ENCODE peak calls at places on chromosomes 16 and 17, in ten cellular contexts. One of them, this sample, is unnamed. For H3K4me1, the result is how much of the 10 kb centered on the place peaks cover.

GRCh38 chr16:19698480-19699465 is 19.3 kb downstream of the KNOP1 start:
- DNase-seq in neuronal stem cell: no peak
- DNase-seq in Peyer's patch: no peak
- DNase-seq in left ventricle myocardium inferior: no peak
- DNase-seq in SK-N-SH: no peak
- DNase-seq in ovary: no peak
- DNase-seq in CD8-positive, alpha-beta memory T cell: no peak
- DNase-seq in heart right ventricle: no peak
- DNase-seq in tibial nerve: peak
- DNase-seq in effector memory CD4-positive, alpha-beta T cell: no peak
- DNase-seq in this sample: peak

GRCh38 chr16:25163683-25164082 is 52.1 kb downstream of the LCMT1 start:
- DNase-seq in neuronal stem cell: no peak
- DNase-seq in Peyer's patch: no peak
- DNase-seq in left ventricle myocardium inferior: no peak
- DNase-seq in SK-N-SH: no peak
- DNase-seq in ovary: no peak
- DNase-seq in CD8-positive, alpha-beta memory T cell: no peak
- DNase-seq in heart right ventricle: no peak
- DNase-seq in tibial nerve: no peak
- DNase-seq in effector memory CD4-positive, alpha-beta T cell: no peak
- DNase-seq in this sample: no peak

GRCh38 chr16:55292491-55292890 is 31.5 kb upstream of the IRX6 start:
- DNase-seq in neuronal stem cell: no peak
- DNase-seq in Peyer's patch: no peak
- DNase-seq in left ventricle myocardium inferior: no peak
- DNase-seq in SK-N-SH: no peak
- DNase-seq in ovary: no peak
- DNase-seq in CD8-positive, alpha-beta memory T cell: no peak
- DNase-seq in heart right ventricle: no peak
- DNase-seq in tibial nerve: no peak
- DNase-seq in effector memory CD4-positive, alpha-beta T cell: no peak
- DNase-seq in this sample: no peak

GRCh38 chr16:10856042-10856441 is 21.0 kb upstream of the CIITA start:
- DNase-seq in neuronal stem cell: no peak
- DNase-seq in Peyer's patch: no peak
- DNase-seq in left ventricle myocardium inferior: no peak
- DNase-seq in SK-N-SH: no peak
- DNase-seq in ovary: no peak
- DNase-seq in CD8-positive, alpha-beta memory T cell: no peak
- DNase-seq in heart right ventricle: no peak
- DNase-seq in tibial nerve: no peak
- DNase-seq in effector memory CD4-positive, alpha-beta T cell: no peak
- DNase-seq in this sample: no peak

GRCh38 chr16:71436473-71436872 is 5.4 kb downstream of the TLE7 start:
- DNase-seq in neuronal stem cell: no peak
- DNase-seq in Peyer's patch: no peak
- DNase-seq in left ventricle myocardium inferior: no peak
- DNase-seq in SK-N-SH: no peak
- DNase-seq in ovary: no peak
- DNase-seq in CD8-positive, alpha-beta memory T cell: no peak
- DNase-seq in heart right ventricle: no peak
- DNase-seq in tibial nerve: no peak
- DNase-seq in effector memory CD4-positive, alpha-beta T cell: no peak
- DNase-seq in this sample: no peak

GRCh38 chr16:53517851-53518250 is 14.8 kb upstream of the AKTIP start:
- DNase-seq in neuronal stem cell: no peak
- DNase-seq in Peyer's patch: no peak
- DNase-seq in left ventricle myocardium inferior: no peak
- DNase-seq in SK-N-SH: no peak
- DNase-seq in ovary: no peak
- DNase-seq in CD8-positive, alpha-beta memory T cell: no peak
- DNase-seq in heart right ventricle: no peak
- DNase-seq in tibial nerve: no peak
- DNase-seq in effector memory CD4-positive, alpha-beta T cell: no peak
- DNase-seq in this sample: no peak

GRCh38 chr16:75750516-75750915 is 24.2 kb upstream of the CPHXL start:
- DNase-seq in neuronal stem cell: no peak
- DNase-seq in Peyer's patch: no peak
- DNase-seq in left ventricle myocardium inferior: no peak
- DNase-seq in SK-N-SH: no peak
- DNase-seq in ovary: no peak
- DNase-seq in CD8-positive, alpha-beta memory T cell: no peak
- DNase-seq in heart right ventricle: no peak
- DNase-seq in tibial nerve: no peak
- DNase-seq in effector memory CD4-positive, alpha-beta T cell: no peak
- DNase-seq in this sample: no peak

GRCh38 chr17:39916918-39917317 is 1.5 kb downstream of the GSDMB start:
- DNase-seq in neuronal stem cell: no peak
- DNase-seq in Peyer's patch: no peak
- DNase-seq in left ventricle myocardium inferior: no peak
- DNase-seq in SK-N-SH: no peak
- DNase-seq in ovary: no peak
- DNase-seq in CD8-positive, alpha-beta memory T cell: no peak
- DNase-seq in heart right ventricle: no peak
- DNase-seq in tibial nerve: no peak
- DNase-seq in effector memory CD4-positive, alpha-beta T cell: no peak
- DNase-seq in this sample: no peak

GRCh38 chr17:75078097-75079022 is 9.4 kb upstream of the SLC16A5 start:
- DNase-seq in neuronal stem cell: no peak
- DNase-seq in Peyer's patch: no peak
- DNase-seq in left ventricle myocardium inferior: no peak
- DNase-seq in SK-N-SH: no peak
- DNase-seq in ovary: no peak
- DNase-seq in CD8-positive, alpha-beta memory T cell: no peak
- DNase-seq in heart right ventricle: no peak
- DNase-seq in tibial nerve: no peak
- DNase-seq in effector memory CD4-positive, alpha-beta T cell: no peak
- DNase-seq in this sample: peak
- H3K4me3 ChIP-seq in neuronal stem cell: no peak
- H3K4me3 ChIP-seq in Peyer's patch: peak
- H3K4me3 ChIP-seq in left ventricle myocardium inferior: peak
- H3K4me3 ChIP-seq in SK-N-SH: no peak
- H3K4me3 ChIP-seq in ovary: no peak
- H3K4me3 ChIP-seq in CD8-positive, alpha-beta memory T cell: peak
- H3K4me3 ChIP-seq in heart right ventricle: peak
- H3K4me3 ChIP-seq in tibial nerve: no peak
- H3K4me3 ChIP-seq in effector memory CD4-positive, alpha-beta T cell: no peak
- H3K4me3 ChIP-seq in this sample: no peak

DNA sequence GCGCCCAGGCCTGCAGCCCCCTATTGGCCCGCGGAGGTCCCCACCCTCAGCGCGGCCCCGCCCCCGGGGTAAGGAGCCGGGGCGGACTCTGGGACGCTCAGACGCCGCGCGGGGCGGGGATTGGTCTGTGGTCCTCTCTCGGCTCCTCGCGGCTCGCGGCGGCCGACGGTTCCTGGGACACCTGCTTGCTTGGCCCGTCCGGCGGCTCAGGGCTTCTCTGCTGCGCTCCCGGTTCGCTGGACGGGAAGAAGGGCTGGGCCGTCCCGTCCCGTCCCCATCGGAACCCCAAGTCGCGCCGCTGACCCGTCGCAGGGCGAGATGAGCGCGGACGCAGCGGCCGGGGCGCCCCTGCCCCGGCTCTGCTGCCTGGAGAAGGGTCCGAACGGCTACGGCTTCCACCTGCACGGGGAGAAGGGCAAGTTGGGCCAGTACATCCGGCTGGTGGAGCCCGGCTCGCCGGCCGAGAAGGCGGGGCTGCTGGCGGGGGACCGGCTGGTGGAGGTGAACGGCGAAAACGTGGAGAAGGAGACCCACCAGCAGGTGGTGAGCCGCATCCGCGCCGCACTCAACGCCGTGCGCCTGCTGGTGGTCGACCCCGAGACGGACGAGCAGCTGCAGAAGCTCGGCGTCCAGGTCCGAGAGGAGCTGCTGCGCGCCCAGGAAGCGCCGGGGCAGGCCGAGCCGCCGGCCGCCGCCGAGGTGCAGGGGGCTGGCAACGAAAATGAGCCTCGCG is at the start of gene NHERF1:
- DNase-seq in neuronal stem cell: peak
- DNase-seq in Peyer's patch: peak
- DNase-seq in left ventricle myocardium inferior: peak
- DNase-seq in SK-N-SH: peak
- DNase-seq in ovary: peak
- DNase-seq in CD8-positive, alpha-beta memory T cell: peak
- DNase-seq in heart right ventricle: peak
- DNase-seq in tibial nerve: peak
- DNase-seq in effector memory CD4-positive, alpha-beta T cell: peak
- DNase-seq in this sample: peak
- H3K4me1 ChIP-seq in neuronal stem cell: under half
- H3K4me1 ChIP-seq in Peyer's patch: under half
- H3K4me1 ChIP-seq in left ventricle myocardium inferior: half or more
- H3K4me1 ChIP-seq in SK-N-SH: under half
- H3K4me1 ChIP-seq in ovary: under half
- H3K4me1 ChIP-seq in CD8-positive, alpha-beta memory T cell: half or more
- H3K4me1 ChIP-seq in heart right ventricle: under half
- H3K4me1 ChIP-seq in tibial nerve: half or more
- H3K4me1 ChIP-seq in effector memory CD4-positive, alpha-beta T cell: half or more
- H3K4me1 ChIP-seq in this sample: under half

GRCh38 chr16:46743232-46743719 is 4.9 kb downstream of the MYLK3 start:
- DNase-seq in neuronal stem cell: no peak
- DNase-seq in Peyer's patch: peak
- DNase-seq in left ventricle myocardium inferior: peak
- DNase-seq in SK-N-SH: peak
- DNase-seq in ovary: no peak
- DNase-seq in CD8-positive, alpha-beta memory T cell: no peak
- DNase-seq in heart right ventricle: peak
- DNase-seq in tibial nerve: peak
- DNase-seq in effector memory CD4-positive, alpha-beta T cell: no peak
- DNase-seq in this sample: peak
- H3K4me3 ChIP-seq in neuronal stem cell: no peak
- H3K4me3 ChIP-seq in Peyer's patch: no peak
- H3K4me3 ChIP-seq in left ventricle myocardium inferior: peak
- H3K4me3 ChIP-seq in SK-N-SH: no peak
- H3K4me3 ChIP-seq in ovary: no peak
- H3K4me3 ChIP-seq in CD8-positive, alpha-beta memory T cell: no peak
- H3K4me3 ChIP-seq in heart right ventricle: peak
- H3K4me3 ChIP-seq in tibial nerve: no peak
- H3K4me3 ChIP-seq in effector memory CD4-positive, alpha-beta T cell: no peak
- H3K4me3 ChIP-seq in this sample: no peak

GRCh38 chr16:8943001-8943763 is 20.5 kb downstream of the USP7 start:
- DNase-seq in neuronal stem cell: no peak
- DNase-seq in Peyer's patch: no peak
- DNase-seq in left ventricle myocardium inferior: no peak
- DNase-seq in SK-N-SH: no peak
- DNase-seq in ovary: no peak
- DNase-seq in CD8-positive, alpha-beta memory T cell: no peak
- DNase-seq in heart right ventricle: no peak
- DNase-seq in tibial nerve: no peak
- DNase-seq in effector memory CD4-positive, alpha-beta T cell: no peak
- DNase-seq in this sample: no peak

GRCh38 chr16:8946544-8946943 is 17.2 kb downstream of the USP7 start:
- DNase-seq in neuronal stem cell: no peak
- DNase-seq in Peyer's patch: no peak
- DNase-seq in left ventricle myocardium inferior: no peak
- DNase-seq in SK-N-SH: no peak
- DNase-seq in ovary: no peak
- DNase-seq in CD8-positive, alpha-beta memory T cell: no peak
- DNase-seq in heart right ventricle: no peak
- DNase-seq in tibial nerve: no peak
- DNase-seq in effector memory CD4-positive, alpha-beta T cell: no peak
- DNase-seq in this sample: no peak

GRCh38 chr16:8941718-8942344 is 21.9 kb downstream of the USP7 start:
- DNase-seq in neuronal stem cell: no peak
- DNase-seq in Peyer's patch: no peak
- DNase-seq in left ventricle myocardium inferior: no peak
- DNase-seq in SK-N-SH: no peak
- DNase-seq in ovary: no peak
- DNase-seq in CD8-positive, alpha-beta memory T cell: no peak
- DNase-seq in heart right ventricle: no peak
- DNase-seq in tibial nerve: no peak
- DNase-seq in effector memory CD4-positive, alpha-beta T cell: no peak
- DNase-seq in this sample: no peak

GRCh38 chr16:8945626-8946296 is 17.9 kb downstream of the USP7 start:
- DNase-seq in neuronal stem cell: no peak
- DNase-seq in Peyer's patch: no peak
- DNase-seq in left ventricle myocardium inferior: no peak
- DNase-seq in SK-N-SH: no peak
- DNase-seq in ovary: no peak
- DNase-seq in CD8-positive, alpha-beta memory T cell: no peak
- DNase-seq in heart right ventricle: no peak
- DNase-seq in tibial nerve: no peak
- DNase-seq in effector memory CD4-positive, alpha-beta T cell: no peak
- DNase-seq in this sample: no peak

DNA sequence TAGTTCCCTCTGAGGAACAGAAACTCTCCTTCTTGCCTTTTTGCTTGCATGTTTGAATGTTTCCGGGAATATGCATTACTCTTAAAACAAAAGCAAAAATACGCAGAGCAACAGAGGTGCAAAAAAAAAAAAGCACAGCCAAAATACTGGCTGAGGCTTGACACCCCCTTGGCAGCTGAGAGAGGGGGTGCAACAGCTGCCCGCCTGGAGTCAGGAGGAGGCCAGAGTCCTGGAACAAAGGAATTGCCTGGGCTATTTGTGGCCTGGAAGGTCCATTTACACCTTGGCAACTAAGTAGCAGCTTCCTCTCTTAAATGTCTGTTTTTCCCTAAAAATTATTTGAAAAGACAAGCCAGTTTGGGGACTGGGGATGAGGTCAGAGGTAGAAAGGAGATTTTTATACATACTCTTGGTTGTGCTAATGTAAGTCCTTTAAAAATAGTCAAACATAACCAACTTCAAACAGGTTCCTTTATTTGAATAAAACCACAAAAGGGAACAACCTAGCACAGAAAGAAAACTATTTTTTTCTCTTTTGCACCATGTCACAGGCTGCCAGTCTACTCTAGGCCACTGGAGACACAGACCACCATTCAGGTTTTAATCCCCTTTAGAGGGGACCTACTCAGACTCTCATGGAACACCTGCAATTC is 19.5 kb downstream of the USP7 start:
- DNase-seq in neuronal stem cell: no peak
- DNase-seq in Peyer's patch: no peak
- DNase-seq in left ventricle myocardium inferior: no peak
- DNase-seq in SK-N-SH: no peak
- DNase-seq in ovary: no peak
- DNase-seq in CD8-positive, alpha-beta memory T cell: no peak
- DNase-seq in heart right ventricle: no peak
- DNase-seq in tibial nerve: no peak
- DNase-seq in effector memory CD4-positive, alpha-beta T cell: no peak
- DNase-seq in this sample: no peak
- H3K4me1 ChIP-seq in neuronal stem cell: under half
- H3K4me1 ChIP-seq in Peyer's patch: under half
- H3K4me1 ChIP-seq in left ventricle myocardium inferior: half or more
- H3K4me1 ChIP-seq in SK-N-SH: under half
- H3K4me1 ChIP-seq in ovary: under half
- H3K4me1 ChIP-seq in CD8-positive, alpha-beta memory T cell: half or more
- H3K4me1 ChIP-seq in heart right ventricle: under half
- H3K4me1 ChIP-seq in tibial nerve: half or more
- H3K4me1 ChIP-seq in effector memory CD4-positive, alpha-beta T cell: half or more
- H3K4me1 ChIP-seq in this sample: under half

This sample was measured in cardiac muscle cell.